ENCODE peak calls at places on chromosome 18, in seven cellular contexts. One of them, this sample, is unnamed.

GRCh38 chr18:60446821-60447220 is 74.2 kb upstream of the MC4R start:
- DNase-seq in amygdala: no peak
- DNase-seq in activated CD4-positive, alpha-beta T cell treated with anti-CD3 and anti-CD28 coated beads, Interleukin-2, amount 10 ng/mL, durations not matched to agents 24 days and 14 days: no peak
- DNase-seq in KBM-7: no peak
- DNase-seq in iPS-NIHi11: peak; percentile 7
- DNase-seq in endothelial cell: no peak
- DNase-seq in progenitor cell of endocrine pancreas: no peak
- DNase-seq in this sample: no peak

GRCh38 chr18:37764526-37764925 is 198.9 kb upstream of the CELF4 start:
- DNase-seq in amygdala: no peak
- DNase-seq in activated CD4-positive, alpha-beta T cell treated with anti-CD3 and anti-CD28 coated beads, Interleukin-2, amount 10 ng/mL, durations not matched to agents 24 days and 14 days: no peak
- DNase-seq in KBM-7: no peak
- DNase-seq in iPS-NIHi11: no peak
- DNase-seq in endothelial cell: no peak
- DNase-seq in progenitor cell of endocrine pancreas: no peak
- DNase-seq in this sample: no peak

GRCh38 chr18:55243852-55244251 is 284.6 kb upstream of the CCDC68 start:
- DNase-seq in amygdala: no peak
- DNase-seq in activated CD4-positive, alpha-beta T cell treated with anti-CD3 and anti-CD28 coated beads, Interleukin-2, amount 10 ng/mL, durations not matched to agents 24 days and 14 days: no peak
- DNase-seq in KBM-7: no peak
- DNase-seq in iPS-NIHi11: no peak
- DNase-seq in endothelial cell: no peak
- DNase-seq in progenitor cell of endocrine pancreas: no peak
- DNase-seq in this sample: no peak

GRCh38 chr18:78698914-78699313 is 280.7 kb upstream of the SALL3 start:
- DNase-seq in amygdala: no peak
- DNase-seq in activated CD4-positive, alpha-beta T cell treated with anti-CD3 and anti-CD28 coated beads, Interleukin-2, amount 10 ng/mL, durations not matched to agents 24 days and 14 days: no peak
- DNase-seq in KBM-7: no peak
- DNase-seq in iPS-NIHi11: no peak
- DNase-seq in endothelial cell: no peak
- DNase-seq in progenitor cell of endocrine pancreas: no peak
- DNase-seq in this sample: no peak

GRCh38 chr18:7272268-7273049 is 41.6 kb downstream of the LRRC30 start:
- DNase-seq in amygdala: peak; percentile 19
- DNase-seq in activated CD4-positive, alpha-beta T cell treated with anti-CD3 and anti-CD28 coated beads, Interleukin-2, amount 10 ng/mL, durations not matched to agents 24 days and 14 days: no peak
- DNase-seq in KBM-7: peak; percentile 21
- DNase-seq in iPS-NIHi11: peak; percentile 59
- DNase-seq in endothelial cell: peak; percentile 68
- DNase-seq in progenitor cell of endocrine pancreas: peak; percentile 23
- DNase-seq in this sample: no peak

GRCh38 chr18:10274327-10274726 is 180.1 kb upstream of the APCDD1 start:
- DNase-seq in amygdala: no peak
- DNase-seq in activated CD4-positive, alpha-beta T cell treated with anti-CD3 and anti-CD28 coated beads, Interleukin-2, amount 10 ng/mL, durations not matched to agents 24 days and 14 days: no peak
- DNase-seq in KBM-7: no peak
- DNase-seq in iPS-NIHi11: no peak
- DNase-seq in endothelial cell: no peak
- DNase-seq in progenitor cell of endocrine pancreas: no peak
- DNase-seq in this sample: no peak

GRCh38 chr18:69723434-69723833 is 224.2 kb downstream of the CD226 start:
- DNase-seq in amygdala: no peak
- DNase-seq in activated CD4-positive, alpha-beta T cell treated with anti-CD3 and anti-CD28 coated beads, Interleukin-2, amount 10 ng/mL, durations not matched to agents 24 days and 14 days: no peak
- DNase-seq in KBM-7: no peak
- DNase-seq in iPS-NIHi11: no peak
- DNase-seq in endothelial cell: no peak
- DNase-seq in progenitor cell of endocrine pancreas: no peak
- DNase-seq in this sample: no peak

GRCh38 chr18:35736696-35737095 is 155.2 kb downstream of the GALNT1 start:
- DNase-seq in amygdala: no peak
- DNase-seq in activated CD4-positive, alpha-beta T cell treated with anti-CD3 and anti-CD28 coated beads, Interleukin-2, amount 10 ng/mL, durations not matched to agents 24 days and 14 days: no peak
- DNase-seq in KBM-7: no peak
- DNase-seq in iPS-NIHi11: no peak
- DNase-seq in endothelial cell: no peak
- DNase-seq in progenitor cell of endocrine pancreas: no peak
- DNase-seq in this sample: no peak

GRCh38 chr18:111292-112014 is 46.9 kb upstream of the USP14 start:
- DNase-seq in amygdala: no peak
- DNase-seq in activated CD4-positive, alpha-beta T cell treated with anti-CD3 and anti-CD28 coated beads, Interleukin-2, amount 10 ng/mL, durations not matched to agents 24 days and 14 days: peak; percentile 92
- DNase-seq in KBM-7: peak; percentile 54
- DNase-seq in iPS-NIHi11: peak; percentile 79
- DNase-seq in endothelial cell: peak; percentile 85
- DNase-seq in progenitor cell of endocrine pancreas: peak; percentile 78
- DNase-seq in this sample: no peak

GRCh38 chr18:49948975-49949374 is 135.6 kb upstream of the ACAA2 start:
- DNase-seq in amygdala: no peak
- DNase-seq in activated CD4-positive, alpha-beta T cell treated with anti-CD3 and anti-CD28 coated beads, Interleukin-2, amount 10 ng/mL, durations not matched to agents 24 days and 14 days: no peak
- DNase-seq in KBM-7: no peak
- DNase-seq in iPS-NIHi11: no peak
- DNase-seq in endothelial cell: no peak
- DNase-seq in progenitor cell of endocrine pancreas: no peak
- DNase-seq in this sample: no peak

GRCh38 chr18:40935423-40935822 is 1019.6 kb upstream of the PIK3C3 start:
- DNase-seq in amygdala: no peak
- DNase-seq in activated CD4-positive, alpha-beta T cell treated with anti-CD3 and anti-CD28 coated beads, Interleukin-2, amount 10 ng/mL, durations not matched to agents 24 days and 14 days: no peak
- DNase-seq in KBM-7: peak; percentile 71
- DNase-seq in iPS-NIHi11: peak; percentile 35
- DNase-seq in endothelial cell: peak; percentile 25
- DNase-seq in progenitor cell of endocrine pancreas: no peak
- DNase-seq in this sample: no peak

GRCh38 chr18:5057348-5058012 is 139.6 kb downstream of the AKAIN1 start:
- DNase-seq in amygdala: peak; percentile 8
- DNase-seq in activated CD4-positive, alpha-beta T cell treated with anti-CD3 and anti-CD28 coated beads, Interleukin-2, amount 10 ng/mL, durations not matched to agents 24 days and 14 days: peak; percentile 85
- DNase-seq in KBM-7: peak; percentile 79
- DNase-seq in iPS-NIHi11: peak; percentile 81
- DNase-seq in endothelial cell: peak; percentile 78
- DNase-seq in progenitor cell of endocrine pancreas: peak; percentile 53
- DNase-seq in this sample: no peak

GRCh38 chr18:73461780-73462059 is 593.9 kb upstream of the NETO1 start:
- DNase-seq in amygdala: no peak
- DNase-seq in activated CD4-positive, alpha-beta T cell treated with anti-CD3 and anti-CD28 coated beads, Interleukin-2, amount 10 ng/mL, durations not matched to agents 24 days and 14 days: no peak
- DNase-seq in KBM-7: no peak
- DNase-seq in iPS-NIHi11: no peak
- DNase-seq in endothelial cell: no peak
- DNase-seq in progenitor cell of endocrine pancreas: no peak
- DNase-seq in this sample: no peak

GRCh38 chr18:23938901-23939341 is 75.6 kb upstream of the TTC39C start:
- DNase-seq in amygdala: no peak
- DNase-seq in activated CD4-positive, alpha-beta T cell treated with anti-CD3 and anti-CD28 coated beads, Interleukin-2, amount 10 ng/mL, durations not matched to agents 24 days and 14 days: no peak
- DNase-seq in KBM-7: no peak
- DNase-seq in iPS-NIHi11: no peak
- DNase-seq in endothelial cell: no peak
- DNase-seq in progenitor cell of endocrine pancreas: no peak
- DNase-seq in this sample: no peak

GRCh38 chr18:58977801-58978200 is 113.1 kb downstream of the ZNF532 start:
- DNase-seq in amygdala: no peak
- DNase-seq in activated CD4-positive, alpha-beta T cell treated with anti-CD3 and anti-CD28 coated beads, Interleukin-2, amount 10 ng/mL, durations not matched to agents 24 days and 14 days: no peak
- DNase-seq in KBM-7: no peak
- DNase-seq in iPS-NIHi11: no peak
- DNase-seq in endothelial cell: no peak
- DNase-seq in progenitor cell of endocrine pancreas: no peak
- DNase-seq in this sample: no peak

GRCh38 chr18:49274188-49274714 is 186.2 kb downstream of the DYM start:
- DNase-seq in amygdala: no peak
- DNase-seq in activated CD4-positive, alpha-beta T cell treated with anti-CD3 and anti-CD28 coated beads, Interleukin-2, amount 10 ng/mL, durations not matched to agents 24 days and 14 days: no peak
- DNase-seq in KBM-7: no peak
- DNase-seq in iPS-NIHi11: no peak
- DNase-seq in endothelial cell: no peak
- DNase-seq in progenitor cell of endocrine pancreas: no peak
- DNase-seq in this sample: no peak

GRCh38 chr18:56097561-56098095 is 509.6 kb upstream of the TCF4 start:
- DNase-seq in amygdala: no peak
- DNase-seq in activated CD4-positive, alpha-beta T cell treated with anti-CD3 and anti-CD28 coated beads, Interleukin-2, amount 10 ng/mL, durations not matched to agents 24 days and 14 days: no peak
- DNase-seq in KBM-7: no peak
- DNase-seq in iPS-NIHi11: no peak
- DNase-seq in endothelial cell: no peak
- DNase-seq in progenitor cell of endocrine pancreas: no peak
- DNase-seq in this sample: no peak

GRCh38 chr18:48560491-48560890 is 21.7 kb downstream of the CTIF start:
- DNase-seq in amygdala: no peak
- DNase-seq in activated CD4-positive, alpha-beta T cell treated with anti-CD3 and anti-CD28 coated beads, Interleukin-2, amount 10 ng/mL, durations not matched to agents 24 days and 14 days: no peak
- DNase-seq in KBM-7: no peak
- DNase-seq in iPS-NIHi11: no peak
- DNase-seq in endothelial cell: no peak
- DNase-seq in progenitor cell of endocrine pancreas: no peak
- DNase-seq in this sample: no peak

GRCh38 chr18:79679552-79680099 is at the start of gene CTDP1:
- DNase-seq in amygdala: no peak
- DNase-seq in activated CD4-positive, alpha-beta T cell treated with anti-CD3 and anti-CD28 coated beads, Interleukin-2, amount 10 ng/mL, durations not matched to agents 24 days and 14 days: peak; percentile 96
- DNase-seq in KBM-7: no peak
- DNase-seq in iPS-NIHi11: peak; percentile 98
- DNase-seq in endothelial cell: peak; percentile 79
- DNase-seq in progenitor cell of endocrine pancreas: peak; percentile 68
- DNase-seq in this sample: peak; percentile 59

GRCh38 chr18:13460946-13461345 is 242.4 kb downstream of the LDLRAD4 start:
- DNase-seq in amygdala: no peak
- DNase-seq in activated CD4-positive, alpha-beta T cell treated with anti-CD3 and anti-CD28 coated beads, Interleukin-2, amount 10 ng/mL, durations not matched to agents 24 days and 14 days: no peak
- DNase-seq in KBM-7: no peak
- DNase-seq in iPS-NIHi11: no peak
- DNase-seq in endothelial cell: no peak
- DNase-seq in progenitor cell of endocrine pancreas: no peak
- DNase-seq in this sample: no peak

GRCh38 chr18:31497711-31498449 is at the start of gene DSG2:
- DNase-seq in amygdala: no peak
- DNase-seq in activated CD4-positive, alpha-beta T cell treated with anti-CD3 and anti-CD28 coated beads, Interleukin-2, amount 10 ng/mL, durations not matched to agents 24 days and 14 days: peak; percentile 65
- DNase-seq in KBM-7: peak; percentile 62
- DNase-seq in iPS-NIHi11: peak; percentile 92
- DNase-seq in endothelial cell: peak; percentile 57
- DNase-seq in progenitor cell of endocrine pancreas: peak; percentile 76
- DNase-seq in this sample: no peak

GRCh38 chr18:37684183-37684582 is 118.6 kb upstream of the CELF4 start:
- DNase-seq in amygdala: no peak
- DNase-seq in activated CD4-positive, alpha-beta T cell treated with anti-CD3 and anti-CD28 coated beads, Interleukin-2, amount 10 ng/mL, durations not matched to agents 24 days and 14 days: no peak
- DNase-seq in KBM-7: no peak
- DNase-seq in iPS-NIHi11: no peak
- DNase-seq in endothelial cell: no peak
- DNase-seq in progenitor cell of endocrine pancreas: no peak
- DNase-seq in this sample: no peak

GRCh38 chr18:48933578-48934399 is 17.0 kb downstream of the SMAD7 start:
- DNase-seq in amygdala: no peak
- DNase-seq in activated CD4-positive, alpha-beta T cell treated with anti-CD3 and anti-CD28 coated beads, Interleukin-2, amount 10 ng/mL, durations not matched to agents 24 days and 14 days: no peak
- DNase-seq in KBM-7: no peak
- DNase-seq in iPS-NIHi11: no peak
- DNase-seq in endothelial cell: no peak
- DNase-seq in progenitor cell of endocrine pancreas: no peak
- DNase-seq in this sample: no peak

GRCh38 chr18:8329186-8329771 is 280.0 kb upstream of the RAB12 start:
- DNase-seq in amygdala: no peak
- DNase-seq in activated CD4-positive, alpha-beta T cell treated with anti-CD3 and anti-CD28 coated beads, Interleukin-2, amount 10 ng/mL, durations not matched to agents 24 days and 14 days: no peak
- DNase-seq in KBM-7: no peak
- DNase-seq in iPS-NIHi11: no peak
- DNase-seq in endothelial cell: no peak
- DNase-seq in progenitor cell of endocrine pancreas: no peak
- DNase-seq in this sample: no peak

GRCh38 chr18:57445488-57446319 is 10.5 kb downstream of the ONECUT2 start:
- DNase-seq in amygdala: no peak
- DNase-seq in activated CD4-positive, alpha-beta T cell treated with anti-CD3 and anti-CD28 coated beads, Interleukin-2, amount 10 ng/mL, durations not matched to agents 24 days and 14 days: no peak
- DNase-seq in KBM-7: no peak
- DNase-seq in iPS-NIHi11: no peak
- DNase-seq in endothelial cell: no peak
- DNase-seq in progenitor cell of endocrine pancreas: no peak
- DNase-seq in this sample: no peak

GRCh38 chr18:69897397-69898108 is 50.1 kb downstream of the CD226 start:
- DNase-seq in amygdala: no peak
- DNase-seq in activated CD4-positive, alpha-beta T cell treated with anti-CD3 and anti-CD28 coated beads, Interleukin-2, amount 10 ng/mL, durations not matched to agents 24 days and 14 days: peak; percentile 86
- DNase-seq in KBM-7: peak; percentile 63
- DNase-seq in iPS-NIHi11: no peak
- DNase-seq in endothelial cell: no peak
- DNase-seq in progenitor cell of endocrine pancreas: no peak
- DNase-seq in this sample: no peak

GRCh38 chr18:25517881-25518715 is 166.1 kb upstream of the ZNF521 start:
- DNase-seq in amygdala: no peak
- DNase-seq in activated CD4-positive, alpha-beta T cell treated with anti-CD3 and anti-CD28 coated beads, Interleukin-2, amount 10 ng/mL, durations not matched to agents 24 days and 14 days: no peak
- DNase-seq in KBM-7: no peak
- DNase-seq in iPS-NIHi11: no peak
- DNase-seq in endothelial cell: no peak
- DNase-seq in progenitor cell of endocrine pancreas: no peak
- DNase-seq in this sample: no peak

GRCh38 chr18:78576967-78577366 is 402.7 kb upstream of the SALL3 start:
- DNase-seq in amygdala: no peak
- DNase-seq in activated CD4-positive, alpha-beta T cell treated with anti-CD3 and anti-CD28 coated beads, Interleukin-2, amount 10 ng/mL, durations not matched to agents 24 days and 14 days: no peak
- DNase-seq in KBM-7: no peak
- DNase-seq in iPS-NIHi11: no peak
- DNase-seq in endothelial cell: no peak
- DNase-seq in progenitor cell of endocrine pancreas: no peak
- DNase-seq in this sample: no peak

GRCh38 chr18:77106331-77106730 is 26.3 kb downstream of the MBP start:
- DNase-seq in amygdala: no peak
- DNase-seq in activated CD4-positive, alpha-beta T cell treated with anti-CD3 and anti-CD28 coated beads, Interleukin-2, amount 10 ng/mL, durations not matched to agents 24 days and 14 days: peak; percentile 90
- DNase-seq in KBM-7: peak; percentile 88
- DNase-seq in iPS-NIHi11: no peak
- DNase-seq in endothelial cell: no peak
- DNase-seq in progenitor cell of endocrine pancreas: no peak
- DNase-seq in this sample: no peak

GRCh38 chr18:74982946-74983635 is 225.8 kb downstream of the PTGR3 start:
- DNase-seq in amygdala: no peak
- DNase-seq in activated CD4-positive, alpha-beta T cell treated with anti-CD3 and anti-CD28 coated beads, Interleukin-2, amount 10 ng/mL, durations not matched to agents 24 days and 14 days: no peak
- DNase-seq in KBM-7: no peak
- DNase-seq in iPS-NIHi11: no peak
- DNase-seq in endothelial cell: no peak
- DNase-seq in progenitor cell of endocrine pancreas: no peak
- DNase-seq in this sample: no peak

This sample was measured in GOT3.